ENCODE peak calls at places on chromosomes 13 and 19, in four cellular contexts. X is mesendoderm, V is H9, R is IMR-90. W is an unnamed sample.

GRCh38 chr19:50649433-50650391 is at the start of gene C19orf81:
- DNase-seq in V (peak; percentile 90), R (peak; percentile 6), X (peak; percentile 95), W (no peak)

GRCh38 chr13:110712081-110712848 is 1.2 kb upstream of the ING1 start:
- DNase-seq in X (peak; percentile 93), V (peak; percentile 86), R (peak; percentile 73), W (peak; percentile 82)

GRCh38 chr13:52010890-52011689 is at the start of gene ATP7B:
- DNase-seq in V (peak; percentile 62), X (peak; percentile 63), R (no peak), W (no peak)

GRCh38 chr19:4059931-4060620 is 6.6 kb downstream of the ZBTB7A start:
- DNase-seq in R (no peak), X (no peak), V (peak; percentile 32), W (no peak)

GRCh38 chr13:40974460-40975407 is 44.4 kb downstream of the ELF1 start:
- DNase-seq in V (peak; percentile 35), X (peak; percentile 76), R (peak; percentile 66), W (no peak)

GRCh38 chr13:105918842-105919741 is 616.4 kb downstream of the EFNB2 start:
- DNase-seq in V (peak; percentile 51), R (peak; percentile 82), X (peak; percentile 90), W (peak; percentile 94)

GRCh38 chr19:19475845-19476828 is 39.2 kb downstream of the TSSK6 start:
- DNase-seq in R (no peak), V (peak; percentile 58), X (peak; percentile 81), W (peak; percentile 30)

GRCh38 chr19:55067869-55068268 is 4.9 kb upstream of the RDH13 start:
- DNase-seq in V (no peak), R (no peak), X (no peak), W (no peak)

GRCh38 chr19:18023596-18024212 is 15.7 kb downstream of the ARRDC2 start:
- DNase-seq in R (no peak), X (no peak), V (no peak), W (no peak)

GRCh38 chr13:110399801-110400200 is 92.7 kb downstream of the COL4A2 start:
- DNase-seq in X (no peak), R (peak; percentile 51), V (no peak), W (peak; percentile 56)

GRCh38 chr19:18239303-18239702 is 13.1 kb upstream of the PDE4C start:
- DNase-seq in R (no peak), V (peak; percentile 56), X (peak; percentile 44), W (no peak)

GRCh38 chr19:18742838-18743237 is 48.3 kb downstream of the COMP start:
- DNase-seq in X (no peak), R (no peak), V (peak; percentile 25), W (no peak)

GRCh38 chr19:23779645-23780044 is 21.0 kb upstream of the ZNF681 start:
- DNase-seq in V (no peak), X (no peak), R (no peak), W (peak; percentile 98)

GRCh38 chr19:54594737-54595136 is 1.3 kb downstream of the LILRA1 start:
- DNase-seq in X (no peak), R (no peak), V (no peak), W (no peak)

GRCh38 chr13:30720470-30720869 is 14.9 kb upstream of the ALOX5AP start:
- DNase-seq in X (no peak), V (no peak), R (no peak), W (no peak)

GRCh38 chr19:15461694-15462093 is 2.6 kb downstream of the RASAL3 start:
- DNase-seq in R (no peak), V (no peak), X (no peak), W (no peak)

GRCh38 chr19:54882758-54883157 is 8.7 kb downstream of the FCAR start:
- DNase-seq in X (peak; percentile 28), R (no peak), V (no peak), W (no peak)

GRCh38 chr13:40618581-40619478 is 47.6 kb downstream of the FOXO1 start:
- DNase-seq in R (no peak), V (no peak), X (no peak), W (peak; percentile 85)

GRCh38 chr19:47549341-47549768 is 23.6 kb downstream of the ZNF541 start:
- DNase-seq in R (no peak), V (no peak), X (no peak), W (no peak)
- H4K8ac ChIP-seq in R (no peak overlapping the region), V (no peak overlapping the region), X (no peak overlapping the region), W (no peak overlapping the region)

GRCh38 chr13:73397486-73398020 is 338.7 kb downstream of the KLF5 start:
- DNase-seq in R (no peak), V (no peak), X (no peak), W (no peak)
- H4K8ac ChIP-seq in R (no peak overlapping the region), V (no peak overlapping the region), X (no peak overlapping the region), W (no peak overlapping the region)

GRCh38 chr13:100306444-100306999 is 217.6 kb downstream of the PCCA start:
- DNase-seq in X (no peak), R (no peak), V (no peak), W (no peak)
- H4K8ac ChIP-seq in X (no peak overlapping the region), R (no peak overlapping the region), V (no peak overlapping the region), W (no peak overlapping the region)

GRCh38 chr13:109376936-109377335 is 409.4 kb downstream of the IRS2 start:
- DNase-seq in R (no peak), X (no peak), V (no peak), W (no peak)
- H4K8ac ChIP-seq in R (no peak overlapping the region), X (no peak overlapping the region), V (no peak overlapping the region), W (no peak overlapping the region)

GRCh38 chr19:13849991-13850909 is 26.7 kb upstream of the NANOS3 start:
- DNase-seq in R (peak; percentile 71), X (peak; percentile 88), V (peak; percentile 81), W (peak; percentile 71)
- H4K8ac ChIP-seq in R (peak overlapping the region; percentile 99), X (no peak overlapping the region), V (no peak overlapping the region), W (peak overlapping the region; percentile 99)

W was measured in trophoblast cell.